ENCODE peak calls at places on chromosomes 5 and 9, in four cellular contexts. A, D, G and L are unnamed samples.

GRCh38 chr5:155015239-155015638 is 1.7 kb downstream of the KIF4B start:
- DNase-seq in D (no peak), G (no peak), A (no peak), L (no peak)

GRCh38 chr5:160649304-160649703 is 202.7 kb downstream of the ATP10B start:
- DNase-seq in G (no peak), D (no peak), A (peak), L (no peak)

GRCh38 chr5:153618857-153619256 is 128.4 kb downstream of the GRIA1 start:
- DNase-seq in A (no peak), G (no peak), D (no peak), L (no peak)

GRCh38 chr5:41071975-41072374 is 833 bp upstream of the MROH2B start:
- DNase-seq in D (no peak), G (no peak), A (no peak), L (no peak)

GRCh38 chr5:93503598-93504067 is 77.4 kb downstream of the NR2F1-AS1 start:
- DNase-seq in D (no peak), A (peak), G (no peak), L (peak)

GRCh38 chr5:56078271-56078670 is 83.5 kb upstream of the IL6ST start:
- DNase-seq in D (no peak), G (no peak), A (no peak), L (no peak)

GRCh38 chr5:146796144-146796543 is 82.4 kb downstream of the PPP2R2B start:
- DNase-seq in D (no peak), A (no peak), G (no peak), L (no peak)

GRCh38 chr5:56951131-56951945 is 585 bp downstream of the MIER3 start:
- DNase-seq in D (no peak), A (peak), G (no peak), L (no peak)

GRCh38 chr9:89878687-89879086 is 273.9 kb downstream of the GADD45G start:
- DNase-seq in G (no peak), A (peak), D (no peak), L (no peak)

GRCh38 chr5:912356-913091 is 19.8 kb downstream of the TRIP13 start:
- DNase-seq in A (peak), G (no peak), D (no peak), L (peak)

GRCh38 chr5:157384971-157385709 is 74.9 kb upstream of the NIPAL4 start:
- DNase-seq in A (peak), D (no peak), G (no peak), L (peak)

GRCh38 chr9:93205045-93205768 is 21.3 kb downstream of the WNK2 start:
- DNase-seq in D (peak), G (no peak), A (no peak), L (no peak)

GRCh38 chr5:38431242-38431853 is 125.1 kb downstream of the LIFR start:
- DNase-seq in D (no peak), A (no peak), G (no peak), L (no peak)

GRCh38 chr5:96483878-96484277 is 50.8 kb upstream of the PCSK1 start:
- DNase-seq in A (peak), D (no peak), G (peak), L (peak)

GRCh38 chr9:5186416-5187169 is 1.2 kb upstream of the INSL6 start:
- DNase-seq in D (peak), G (peak), A (peak), L (peak)

GRCh38 chr5:72767289-72768010 is 49.0 kb upstream of the TNPO1 start:
- DNase-seq in A (peak), D (no peak), G (no peak), L (no peak)

GRCh38 chr5:141928051-141928450 is 4.4 kb downstream of the DELE1 start:
- DNase-seq in A (no peak), G (no peak), D (no peak), L (no peak)

GRCh38 chr5:10756539-10756938 is 4.5 kb downstream of the DAP start:
- DNase-seq in A (peak), D (no peak), G (no peak), L (no peak)

GRCh38 chr5:173697931-173698579 is 81.6 kb upstream of the BOD1 start:
- DNase-seq in A (no peak), D (no peak), G (no peak), L (no peak)

GRCh38 chr5:159660401-159660800 is 255.9 kb upstream of the ADRA1B start:
- DNase-seq in G (no peak), D (no peak), A (peak), L (no peak)

GRCh38 chr9:87798276-87798833 is 72.4 kb downstream of the CTSL start:
- DNase-seq in D (no peak), A (no peak), G (no peak), L (no peak)